ENCODE peak calls at places on chromosomes 13 and 19, in six cellular contexts. One of them, this sample, is unnamed.

GRCh38 chr13:50230365-50230978 is 215.2 kb downstream of the KCNRG start:
- DNase-seq in activated T-helper 1 cell treated with anti-CD3 and anti-CD28 coated beads, Interleukin-2, amount 50 U/mL, for 16 hours: no peak
- DNase-seq in stimulated activated CD4-positive, alpha-beta T cell treated with anti-CD3 and anti-CD28 coated beads, Interleukin-4, amount 100 ng/mL, for 48 hours: no peak
- DNase-seq in hepatic stellate cell: no peak
- DNase-seq in GM13977: no peak
- DNase-seq in activated CD4-positive, alpha-beta memory T cell treated with anti-CD3 and anti-CD28 coated beads for 36 hours: no peak
- DNase-seq in this sample: no peak

GRCh38 chr19:28508666-28509065 is 704.3 kb downstream of the UQCRFS1 start:
- DNase-seq in GM13977: no peak
- DNase-seq in activated CD4-positive, alpha-beta memory T cell treated with anti-CD3 and anti-CD28 coated beads for 36 hours: no peak
- DNase-seq in activated T-helper 1 cell treated with anti-CD3 and anti-CD28 coated beads, Interleukin-2, amount 50 U/mL, for 16 hours: no peak
- DNase-seq in stimulated activated CD4-positive, alpha-beta T cell treated with anti-CD3 and anti-CD28 coated beads, Interleukin-4, amount 100 ng/mL, for 48 hours: no peak
- DNase-seq in hepatic stellate cell: no peak
- DNase-seq in this sample: no peak

GRCh38 chr19:19205416-19206410 is 2.5 kb upstream of the NR2C2AP start:
- DNase-seq in GM13977: no peak
- DNase-seq in activated T-helper 1 cell treated with anti-CD3 and anti-CD28 coated beads, Interleukin-2, amount 50 U/mL, for 16 hours: no peak
- DNase-seq in stimulated activated CD4-positive, alpha-beta T cell treated with anti-CD3 and anti-CD28 coated beads, Interleukin-4, amount 100 ng/mL, for 48 hours: no peak
- DNase-seq in activated CD4-positive, alpha-beta memory T cell treated with anti-CD3 and anti-CD28 coated beads for 36 hours: no peak
- DNase-seq in hepatic stellate cell: no peak
- DNase-seq in this sample: no peak

GRCh38 chr19:31496076-31496475 is 146.8 kb upstream of the TSHZ3 start:
- DNase-seq in GM13977: no peak
- DNase-seq in activated T-helper 1 cell treated with anti-CD3 and anti-CD28 coated beads, Interleukin-2, amount 50 U/mL, for 16 hours: no peak
- DNase-seq in activated CD4-positive, alpha-beta memory T cell treated with anti-CD3 and anti-CD28 coated beads for 36 hours: no peak
- DNase-seq in hepatic stellate cell: no peak
- DNase-seq in stimulated activated CD4-positive, alpha-beta T cell treated with anti-CD3 and anti-CD28 coated beads, Interleukin-4, amount 100 ng/mL, for 48 hours: no peak
- DNase-seq in this sample: no peak

GRCh38 chr13:113802761-113803160 is 43.7 kb downstream of the TMEM255B start:
- DNase-seq in stimulated activated CD4-positive, alpha-beta T cell treated with anti-CD3 and anti-CD28 coated beads, Interleukin-4, amount 100 ng/mL, for 48 hours: no peak
- DNase-seq in activated T-helper 1 cell treated with anti-CD3 and anti-CD28 coated beads, Interleukin-2, amount 50 U/mL, for 16 hours: no peak
- DNase-seq in GM13977: no peak
- DNase-seq in activated CD4-positive, alpha-beta memory T cell treated with anti-CD3 and anti-CD28 coated beads for 36 hours: no peak
- DNase-seq in hepatic stellate cell: no peak
- DNase-seq in this sample: no peak

GRCh38 chr19:4067396-4068057 is 828 bp upstream of the ZBTB7A start:
- DNase-seq in GM13977: no peak
- DNase-seq in hepatic stellate cell: peak
- DNase-seq in activated T-helper 1 cell treated with anti-CD3 and anti-CD28 coated beads, Interleukin-2, amount 50 U/mL, for 16 hours: no peak
- DNase-seq in activated CD4-positive, alpha-beta memory T cell treated with anti-CD3 and anti-CD28 coated beads for 36 hours: no peak
- DNase-seq in stimulated activated CD4-positive, alpha-beta T cell treated with anti-CD3 and anti-CD28 coated beads, Interleukin-4, amount 100 ng/mL, for 48 hours: no peak
- DNase-seq in this sample: peak

GRCh38 chr19:47190167-47190727 is 40.8 kb downstream of the BBC3 start:
- DNase-seq in activated T-helper 1 cell treated with anti-CD3 and anti-CD28 coated beads, Interleukin-2, amount 50 U/mL, for 16 hours: peak
- DNase-seq in GM13977: no peak
- DNase-seq in stimulated activated CD4-positive, alpha-beta T cell treated with anti-CD3 and anti-CD28 coated beads, Interleukin-4, amount 100 ng/mL, for 48 hours: peak
- DNase-seq in hepatic stellate cell: peak
- DNase-seq in activated CD4-positive, alpha-beta memory T cell treated with anti-CD3 and anti-CD28 coated beads for 36 hours: peak
- DNase-seq in this sample: peak

GRCh38 chr13:35855531-35856019 is 275.6 kb downstream of the DCLK1 start:
- DNase-seq in GM13977: no peak
- DNase-seq in stimulated activated CD4-positive, alpha-beta T cell treated with anti-CD3 and anti-CD28 coated beads, Interleukin-4, amount 100 ng/mL, for 48 hours: no peak
- DNase-seq in activated T-helper 1 cell treated with anti-CD3 and anti-CD28 coated beads, Interleukin-2, amount 50 U/mL, for 16 hours: no peak
- DNase-seq in hepatic stellate cell: no peak
- DNase-seq in activated CD4-positive, alpha-beta memory T cell treated with anti-CD3 and anti-CD28 coated beads for 36 hours: peak
- DNase-seq in this sample: no peak